ENCODE peak calls at places on chromosome 18, in eight cellular contexts. M is T-helper 2 cell; F is activated CD8-positive, alpha-beta memory T cell treated with anti-CD3 and anti-CD28 coated beads, Interleukin-2, amount 10 ng/mL, durations not matched to agents 7 days and 5 days; I is astrocyte of the hippocampus; E is A172; X is NAMALWA; Z is pons; O is psoas muscle. U is an unnamed sample.

GRCh38 chr18:46042571-46043123 is 29.4 kb downstream of the PSTPIP2 start:
- DNase-seq in Z (peak; percentile 62), X (no peak), M (no peak), I (peak; percentile 89), F (peak; percentile 70), O (no peak), E (peak; percentile 33), U (no peak)

GRCh38 chr18:2471523-2471922 is 99.8 kb downstream of the METTL4 start:
- DNase-seq in M (no peak), X (peak; percentile 27), F (no peak), Z (no peak), I (no peak), E (peak; percentile 6), O (no peak), U (no peak)

GRCh38 chr18:48640566-48641270 is 101.9 kb downstream of the CTIF start:
- DNase-seq in Z (no peak), E (peak; percentile 23), O (no peak), I (no peak), F (no peak), X (no peak), M (no peak), U (peak; percentile 42)

GRCh38 chr18:6406075-6406909 is 8.4 kb downstream of the L3MBTL4 start:
- DNase-seq in F (no peak), X (no peak), Z (no peak), O (peak; percentile 21), M (no peak), E (no peak), I (peak; percentile 5), U (no peak)

GRCh38 chr18:79591040-79591308 is 88.6 kb upstream of the CTDP1 start:
- DNase-seq in M (no peak), I (no peak), Z (no peak), E (no peak), O (no peak), F (no peak), X (no peak), U (no peak)

GRCh38 chr18:12031836-12032235 is 50.5 kb downstream of the IMPA2 start:
- DNase-seq in X (no peak), Z (no peak), I (peak; percentile 81), F (no peak), M (no peak), O (peak; percentile 81), E (no peak), U (no peak)

GRCh38 chr18:36330435-36331049 is 33.0 kb downstream of the FHOD3 start:
- DNase-seq in X (no peak), Z (no peak), F (no peak), E (no peak), M (no peak), I (no peak), O (no peak), U (peak; percentile 33)

GRCh38 chr18:875912-876311 is 28.8 kb upstream of the ADCYAP1 start:
- DNase-seq in Z (no peak), O (no peak), M (no peak), E (no peak), X (no peak), F (no peak), I (no peak), U (no peak)

GRCh38 chr18:23824704-23825103 is 135.5 kb downstream of the LAMA3 start:
- DNase-seq in M (no peak), E (no peak), I (peak; percentile 32), O (no peak), Z (no peak), F (no peak), X (no peak), U (no peak)

GRCh38 chr18:11840493-11840892 is 10.7 kb upstream of the CHMP1B start:
- DNase-seq in F (no peak), O (no peak), X (no peak), I (no peak), E (no peak), M (no peak), Z (no peak), U (no peak)

GRCh38 chr18:49813071-49813320 is 337 bp downstream of the ACAA2 start:
- DNase-seq in X (peak; percentile 45), Z (peak; percentile 58), E (no peak), O (peak; percentile 37), F (no peak), I (no peak), M (no peak), U (peak; percentile 52)

GRCh38 chr18:51953521-51953920 is 386.5 kb upstream of the DCC start:
- DNase-seq in E (no peak), M (no peak), Z (no peak), F (no peak), I (no peak), O (no peak), X (no peak), U (no peak)